ENCODE peak calls at places on chromosomes 16 and 17, in eight cellular contexts. Z is endodermal cell, J is fibroblast of lung, B is pancreas, L is brain microvascular endothelial cell, I is GM23248, K is mammary epithelial cell, N is transverse colon. G is an unnamed sample. For H3K27me3, the result is how much of the 10 kb centered on the place peaks cover.

GRCh38 chr17:9241774-9242496 is 220.6 kb downstream of the NTN1 start:
- DNase-seq in Z (no peak), J (no peak), B (peak), L (no peak), I (no peak), K (no peak), N (no peak), G (no peak)

GRCh38 chr17:52156576-52156975 is 1.9 kb downstream of the CA10 start:
- DNase-seq in Z (no peak), J (no peak), B (no peak), L (no peak), I (no peak), K (no peak), N (no peak), G (no peak)

GRCh38 chr17:60535382-60536279 is 9.6 kb upstream of the APPBP2 start:
- DNase-seq in Z (peak), J (peak), B (no peak), L (peak), I (peak), K (no peak), N (no peak), G (peak)

GRCh38 chr17:18981642-18982424 is 22.7 kb downstream of the FAM83G start:
- DNase-seq in Z (peak), J (peak), B (peak), L (peak), I (peak), K (peak), N (peak), G (peak)

GRCh38 chr17:68576811-68577551 is 24.2 kb downstream of the FAM20A start:
- DNase-seq in Z (peak), J (peak), B (peak), L (no peak), I (peak), K (no peak), N (no peak), G (no peak)

GRCh38 chr17:81397314-81398169 is 2.3 kb downstream of the BAHCC1 start:
- DNase-seq in Z (peak), J (peak), B (peak), L (no peak), I (peak), K (peak), N (peak), G (peak)

GRCh38 chr17:81685108-81685507 is 1.3 kb downstream of the HGS start:
- DNase-seq in Z (peak), J (peak), B (no peak), L (peak), I (peak), K (peak), N (no peak), G (peak)

GRCh38 chr17:73278465-73279453 is 17.1 kb upstream of the CPSF4L start:
- DNase-seq in Z (no peak), J (peak), B (no peak), L (no peak), I (peak), K (no peak), N (peak), G (peak)

GRCh38 chr16:87963400-87963799 is 12.2 kb downstream of the BANP start:
- DNase-seq in Z (peak), J (peak), B (no peak), L (peak), I (peak), K (peak), N (no peak), G (peak)

GRCh38 chr17:40582328-40582901 is 17.1 kb upstream of the CCR7 start:
- DNase-seq in Z (peak), J (no peak), B (no peak), L (no peak), I (no peak), K (peak), N (peak), G (no peak)

GRCh38 chr17:50542795-50543774 is 3.9 kb upstream of the SPATA20 start:
- DNase-seq in Z (peak), J (no peak), B (peak), L (no peak), I (peak), K (no peak), N (peak), G (no peak)

GRCh38 chr16:87921236-87921773 is 15.0 kb downstream of the CA5A start:
- DNase-seq in Z (no peak), J (no peak), B (peak), L (no peak), I (no peak), K (no peak), N (no peak), G (no peak)

GRCh38 chr17:74736423-74737298 is at the start of gene RAB37:
- DNase-seq in Z (peak), J (no peak), B (peak), L (no peak), I (peak), K (no peak), N (peak), G (no peak)

GRCh38 chr17:65936013-65936412 is 255.9 kb downstream of the CEP112 start:
- DNase-seq in Z (no peak), J (no peak), B (no peak), L (no peak), I (peak), K (peak), N (no peak), G (no peak)

GRCh38 chr17:40916366-40916765 is 21.1 kb downstream of the KRT23 start:
- DNase-seq in Z (no peak), J (no peak), B (no peak), L (no peak), I (no peak), K (peak), N (no peak), G (no peak)

GRCh38 chr17:78390241-78391050 is 12.0 kb downstream of the PGS1 start:
- DNase-seq in Z (peak), J (peak), B (no peak), L (peak), I (peak), K (no peak), N (no peak), G (peak)

GRCh38 chr17:42252528-42253172 is 23.5 kb downstream of the STAT5B start:
- DNase-seq in Z (no peak), J (no peak), B (no peak), L (no peak), I (peak), K (peak), N (no peak), G (peak)

GRCh38 chr17:9217151-9218067 is 196.1 kb downstream of the NTN1 start:
- DNase-seq in Z (peak), J (peak), B (no peak), L (peak), I (peak), K (peak), N (no peak), G (no peak)

GRCh38 chr16:73066321-73066926 is 18.5 kb upstream of the ZFHX3 start:
- DNase-seq in Z (peak), J (no peak), B (no peak), L (no peak), I (no peak), K (no peak), N (no peak), G (no peak)

GRCh38 chr17:2107506-2107905 is 52.6 kb downstream of the HIC1 start:
- DNase-seq in Z (no peak), J (no peak), B (no peak), L (no peak), I (no peak), K (no peak), N (no peak), G (no peak)

GRCh38 chr17:17196776-17197175 is 9.4 kb downstream of the PLD6 start:
- DNase-seq in Z (no peak), J (no peak), B (no peak), L (no peak), I (peak), K (peak), N (no peak), G (no peak)

GRCh38 chr16:88864099-88864498 is 2.4 kb downstream of the PABPN1L start:
- DNase-seq in Z (no peak), J (no peak), B (no peak), L (no peak), I (no peak), K (no peak), N (no peak), G (no peak)

GRCh38 chr16:73147958-73148357 is 100.0 kb upstream of the ZFHX3 start:
- DNase-seq in Z (no peak), J (no peak), B (no peak), L (no peak), I (no peak), K (no peak), N (no peak), G (no peak)

GRCh38 chr17:40452074-40452787 is 9.0 kb downstream of the IGFBP4 start:
- DNase-seq in Z (no peak), J (peak), B (no peak), L (peak), I (peak), K (no peak), N (no peak), G (peak)

GRCh38 chr16:48608871-48609452 is 1.0 kb downstream of the N4BP1 start:
- DNase-seq in Z (peak), J (no peak), B (no peak), L (no peak), I (peak), K (no peak), N (no peak), G (peak)

GRCh38 chr17:73522107-73522506 is 122.1 kb downstream of the SDK2 start:
- DNase-seq in Z (no peak), J (no peak), B (no peak), L (no peak), I (no peak), K (no peak), N (no peak), G (no peak)

GRCh38 chr17:69357701-69358100 is 30.8 kb upstream of the ABCA5 start:
- DNase-seq in Z (peak), J (peak), B (no peak), L (no peak), I (no peak), K (peak), N (no peak), G (no peak)

GRCh38 chr16:2478273-2478672 is 3.3 kb downstream of the TBC1D24 start:
- DNase-seq in Z (no peak), J (no peak), B (no peak), L (no peak), I (no peak), K (no peak), N (no peak), G (no peak)

GRCh38 chr17:58239987-58240386 is 1.6 kb downstream of the LPO start:
- DNase-seq in Z (peak), J (no peak), B (no peak), L (no peak), I (no peak), K (no peak), N (no peak), G (peak)
- H3K27me3 ChIP-seq in Z (half or more), J (under half), B (under half), L (under half), I (under half), K (under half), N (half or more), G (half or more)

DNA sequence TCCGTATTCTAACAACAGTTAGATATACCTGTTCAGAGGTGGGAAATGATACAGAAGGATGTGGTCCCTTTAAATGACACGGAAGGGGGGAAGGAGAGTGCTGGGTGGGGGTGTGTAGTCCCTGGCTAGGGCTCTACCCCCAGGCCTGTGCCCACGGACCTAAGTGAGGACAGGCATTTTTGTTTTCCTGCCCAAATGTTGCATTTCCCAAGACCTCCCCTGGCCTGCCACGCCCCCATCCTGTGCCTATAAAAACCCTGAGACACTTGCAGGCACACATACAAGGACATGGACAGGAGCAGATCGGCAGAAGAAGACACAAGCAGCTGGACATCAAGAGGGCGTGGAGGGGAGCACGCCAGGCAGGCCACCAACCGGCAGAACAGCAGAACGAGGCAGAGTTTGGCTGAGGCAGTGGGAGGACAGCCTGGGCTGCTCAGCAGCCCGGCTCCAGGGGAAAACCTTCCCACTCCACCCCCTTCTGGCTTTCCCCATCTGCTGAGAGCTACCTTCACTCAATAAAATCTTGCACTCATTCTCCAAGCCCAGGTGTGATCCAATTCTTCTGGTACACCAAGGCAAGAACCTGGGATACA is 13.3 kb upstream of the MPP2 start:
- DNase-seq in Z (no peak), J (no peak), B (no peak), L (no peak), I (no peak), K (no peak), N (no peak), G (no peak)
- H3K27me3 ChIP-seq in Z (under half), J (under half), B (under half), L (under half), I (under half), K (under half), N (under half), G (under half)

DNA sequence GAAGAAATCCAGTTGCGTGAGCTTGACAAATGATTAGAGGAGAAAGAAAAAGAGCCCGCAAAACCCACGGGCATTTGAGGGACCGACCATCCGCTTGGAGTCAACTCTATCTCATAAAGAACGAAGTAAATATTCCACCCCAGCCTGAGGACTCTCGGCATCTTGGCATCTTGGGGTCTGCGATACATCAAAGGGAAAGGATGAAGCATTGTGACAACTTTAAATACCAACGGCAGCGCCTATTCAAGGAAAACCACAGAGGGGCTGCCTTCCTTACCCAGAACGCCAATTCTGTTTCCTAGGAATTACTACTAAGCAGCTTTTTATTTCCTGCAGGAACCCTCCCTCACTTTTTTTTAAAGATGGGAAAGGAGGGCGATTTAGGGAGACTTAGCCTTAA is 152.2 kb downstream of the FOXL1 start:
- DNase-seq in Z (no peak), J (no peak), B (no peak), L (no peak), I (no peak), K (no peak), N (no peak), G (no peak)
- H3K27me3 ChIP-seq in Z (under half), J (under half), B (under half), L (under half), I (half or more), K (under half), N (half or more), G (under half)

GRCh38 chr17:79899584-79899983 is 60.3 kb upstream of the CBX4 start:
- DNase-seq in Z (no peak), J (no peak), B (no peak), L (no peak), I (no peak), K (no peak), N (no peak), G (no peak)
- H3K27me3 ChIP-seq in Z (under half), J (under half), B (under half), L (under half), I (under half), K (under half), N (under half), G (half or more)

GRCh38 chr16:70269471-70269870 is 17.7 kb upstream of the EXOSC6 start:
- DNase-seq in Z (no peak), J (no peak), B (no peak), L (no peak), I (no peak), K (no peak), N (no peak), G (no peak)

GRCh38 chr16:70271696-70272095 is 17.6 kb downstream of the AARS1 start:
- DNase-seq in Z (no peak), J (no peak), B (no peak), L (no peak), I (no peak), K (peak), N (no peak), G (no peak)

GRCh38 chr16:70267516-70267915 is 15.8 kb upstream of the EXOSC6 start:
- DNase-seq in Z (peak), J (peak), B (no peak), L (peak), I (peak), K (peak), N (peak), G (no peak)

GRCh38 chr16:70270176-70270575 is 18.4 kb upstream of the EXOSC6 start:
- DNase-seq in Z (no peak), J (no peak), B (no peak), L (no peak), I (no peak), K (no peak), N (no peak), G (no peak)
- H3K27me3 ChIP-seq in Z (under half), J (under half), B (under half), L (under half), I (under half), K (under half), N (under half), G (under half)

DNA sequence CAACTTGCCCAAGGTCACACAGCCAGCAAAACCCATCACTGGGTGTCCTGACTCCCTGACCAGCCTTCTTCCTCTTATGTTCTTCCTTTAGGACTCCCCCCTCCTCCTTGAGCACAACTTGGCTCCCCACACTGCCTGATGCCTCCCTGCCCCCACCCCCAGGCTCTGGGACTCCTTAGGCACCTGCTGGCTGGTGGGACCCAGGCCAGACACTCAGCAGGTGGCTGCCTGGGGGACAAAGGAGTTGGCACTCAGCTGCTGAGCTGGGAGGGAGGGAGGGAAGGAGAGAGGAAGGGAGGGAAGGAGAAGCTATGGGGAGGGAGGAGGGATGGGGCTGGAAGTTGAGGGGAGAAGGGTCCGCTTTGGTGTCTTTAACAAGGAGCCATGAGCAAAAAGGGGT is 8.0 kb downstream of the SEZ6 start:
- DNase-seq in Z (no peak), J (no peak), B (no peak), L (no peak), I (no peak), K (no peak), N (no peak), G (no peak)
- H3K27me3 ChIP-seq in Z (under half), J (under half), B (under half), L (under half), I (under half), K (under half), N (under half), G (under half)

GRCh38 chr17:8001976-8002645 is at the start of gene GUCY2D:
- DNase-seq in Z (no peak), J (no peak), B (no peak), L (no peak), I (no peak), K (no peak), N (peak), G (no peak)
- H3K27me3 ChIP-seq in Z (half or more), J (under half), B (under half), L (under half), I (under half), K (under half), N (half or more), G (half or more)

DNA sequence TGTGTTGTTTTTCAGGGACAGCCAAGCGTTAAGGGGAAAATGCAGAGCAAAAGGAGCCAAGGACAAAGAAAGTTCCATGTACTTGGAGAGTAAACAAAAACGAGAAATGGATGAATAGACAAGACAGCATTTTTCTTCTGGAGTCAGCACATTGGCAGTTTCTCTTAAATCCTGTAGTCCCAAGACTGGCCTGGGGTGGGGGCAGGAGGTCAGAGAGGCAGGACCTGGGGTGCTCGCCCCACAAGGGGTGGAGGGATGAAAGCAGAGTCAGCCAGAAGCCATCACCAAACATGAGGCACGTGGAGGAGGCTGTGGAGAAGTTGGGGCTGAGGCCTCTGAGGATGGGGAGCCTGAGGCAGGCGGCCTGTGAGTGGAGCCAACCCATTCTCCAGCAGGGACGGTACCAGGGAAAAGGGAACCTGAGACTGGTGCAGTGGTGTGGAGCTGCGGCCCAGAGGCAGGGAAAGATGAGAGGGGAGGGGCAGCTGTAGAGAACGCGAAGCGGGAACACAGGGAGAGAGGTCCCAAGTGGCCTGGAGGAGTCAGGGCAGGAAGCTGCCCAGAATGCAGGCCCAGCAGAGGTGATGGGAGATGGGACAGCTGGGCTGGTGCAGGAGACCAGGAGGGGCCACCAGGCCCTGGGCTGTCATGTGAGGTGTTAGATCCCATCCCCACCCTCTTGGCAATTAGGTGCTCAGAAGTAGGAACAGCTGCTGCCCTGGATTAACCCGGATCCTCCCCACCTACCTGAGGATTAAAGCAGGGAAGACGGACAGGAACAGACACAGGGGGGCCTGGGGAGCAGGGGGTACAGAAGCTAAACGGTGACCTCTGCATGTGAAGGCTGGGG is 3.3 kb downstream of the TLCD3B start:
- DNase-seq in Z (no peak), J (no peak), B (no peak), L (no peak), I (no peak), K (no peak), N (no peak), G (no peak)
- H3K27me3 ChIP-seq in Z (under half), J (under half), B (under half), L (under half), I (under half), K (under half), N (half or more), G (half or more)

GRCh38 chr17:48752399-48753288 is 24.1 kb upstream of the HOXB13 start:
- DNase-seq in Z (peak), J (no peak), B (no peak), L (no peak), I (no peak), K (no peak), N (no peak), G (no peak)
- H3K27me3 ChIP-seq in Z (half or more), J (half or more), B (under half), L (half or more), I (half or more), K (half or more), N (half or more), G (half or more)

G was measured in SJSA1.